ENCODE peak calls at places on chromosome 18, in four cellular contexts. One of them, this sample, is unnamed.

GRCh38 chr18:30160124-30160523 is 882.4 kb downstream of the DSC3 start:
- DNase-seq in cardiac muscle cell: no peak
- DNase-seq in right atrium auricular region: no peak
- DNase-seq in AG09309: no peak
- DNase-seq in this sample: no peak

GRCh38 chr18:69895081-69896047 is 52.3 kb downstream of the CD226 start:
- DNase-seq in cardiac muscle cell: no peak
- DNase-seq in right atrium auricular region: no peak
- DNase-seq in AG09309: no peak
- DNase-seq in this sample: no peak

GRCh38 chr18:63261029-63261428 is 58.5 kb downstream of the BCL2 start:
- DNase-seq in cardiac muscle cell: no peak
- DNase-seq in right atrium auricular region: no peak
- DNase-seq in AG09309: no peak
- DNase-seq in this sample: no peak

GRCh38 chr18:55287935-55288868 is 299.8 kb downstream of the TCF4 start:
- DNase-seq in cardiac muscle cell: no peak
- DNase-seq in right atrium auricular region: no peak
- DNase-seq in AG09309: no peak
- DNase-seq in this sample: no peak

GRCh38 chr18:25351773-25352628 is at the start of gene ZNF521:
- DNase-seq in cardiac muscle cell: peak; percentile 92
- DNase-seq in right atrium auricular region: peak; percentile 91
- DNase-seq in AG09309: peak; percentile 52
- DNase-seq in this sample: peak; percentile 60

GRCh38 chr18:3447035-3447894 is 2.7 kb upstream of the TGIF1 start:
- DNase-seq in cardiac muscle cell: peak; percentile 88
- DNase-seq in right atrium auricular region: peak; percentile 65
- DNase-seq in AG09309: no peak
- DNase-seq in this sample: no peak

GRCh38 chr18:48545690-48546365 is 7.0 kb downstream of the CTIF start:
- DNase-seq in cardiac muscle cell: peak; percentile 73
- DNase-seq in right atrium auricular region: peak; percentile 85
- DNase-seq in AG09309: peak; percentile 25
- DNase-seq in this sample: no peak

GRCh38 chr18:9849407-9849961 is 36.3 kb upstream of the TXNDC2 start:
- DNase-seq in cardiac muscle cell: peak; percentile 50
- DNase-seq in right atrium auricular region: peak; percentile 79
- DNase-seq in AG09309: no peak
- DNase-seq in this sample: no peak

GRCh38 chr18:79393626-79394401 is 1.9 kb upstream of the NFATC1 start:
- DNase-seq in cardiac muscle cell: peak; percentile 95
- DNase-seq in right atrium auricular region: peak; percentile 96
- DNase-seq in AG09309: no peak
- DNase-seq in this sample: no peak

GRCh38 chr18:3040881-3041280 is 27.9 kb upstream of the LPIN2 start:
- DNase-seq in cardiac muscle cell: no peak
- DNase-seq in right atrium auricular region: peak; percentile 52
- DNase-seq in AG09309: no peak
- DNase-seq in this sample: no peak

GRCh38 chr18:3463052-3463451 is 13.1 kb downstream of the TGIF1 start:
- DNase-seq in cardiac muscle cell: no peak
- DNase-seq in right atrium auricular region: no peak
- DNase-seq in AG09309: no peak
- DNase-seq in this sample: no peak

GRCh38 chr18:32167980-32168379 is 21.9 kb upstream of the MEP1B start:
- DNase-seq in cardiac muscle cell: no peak
- DNase-seq in right atrium auricular region: no peak
- DNase-seq in AG09309: no peak
- DNase-seq in this sample: no peak

GRCh38 chr18:8455661-8456614 is 153.3 kb upstream of the RAB12 start:
- DNase-seq in cardiac muscle cell: no peak
- DNase-seq in right atrium auricular region: no peak
- DNase-seq in AG09309: no peak
- DNase-seq in this sample: no peak

GRCh38 chr18:13726972-13727331 is 479 bp downstream of the RNMT start:
- DNase-seq in cardiac muscle cell: peak; percentile 64
- DNase-seq in right atrium auricular region: peak; percentile 72
- DNase-seq in AG09309: no peak
- DNase-seq in this sample: peak; percentile 44

DNA sequence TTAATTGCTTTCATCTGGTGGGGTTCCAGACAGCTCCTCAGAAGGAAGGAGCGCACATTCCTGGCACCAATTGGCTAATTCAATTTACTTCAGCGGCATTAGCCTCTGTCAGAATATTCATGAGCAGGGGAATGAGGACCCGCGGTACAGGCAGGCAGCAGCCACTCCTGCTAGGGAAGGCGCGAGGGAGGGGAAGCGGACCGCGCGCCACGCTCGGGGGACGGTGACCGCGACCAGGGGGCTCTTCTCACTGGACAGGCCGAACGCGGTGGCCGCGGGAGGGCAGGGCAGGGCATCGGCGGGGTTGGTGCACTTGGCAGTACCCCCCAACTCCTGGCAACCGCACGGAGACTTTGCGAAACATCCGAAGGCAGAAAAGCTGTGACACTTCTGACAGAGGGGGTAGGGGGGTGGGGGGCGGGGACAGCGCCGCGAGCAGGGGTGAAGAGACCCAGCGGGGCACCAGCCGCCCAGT is at the start of gene CDH20:
- DNase-seq in cardiac muscle cell: peak; percentile 5
- DNase-seq in right atrium auricular region: no peak
- DNase-seq in AG09309: no peak
- DNase-seq in this sample: no peak
- H3K4me3 ChIP-seq in cardiac muscle cell: peak within 1 kb of the TSS; percentile 45
- H3K4me3 ChIP-seq in right atrium auricular region: peak within 1 kb of the TSS; percentile 27
- H3K4me3 ChIP-seq in AG09309: peak within 1 kb of the TSS; percentile 60
- H3K4me3 ChIP-seq in this sample: no peak within 1 kb of the TSS

GRCh38 chr18:11379660-11380059 is 229.7 kb upstream of the SLC35G4 start:
- DNase-seq in cardiac muscle cell: no peak
- DNase-seq in right atrium auricular region: no peak
- DNase-seq in AG09309: no peak
- DNase-seq in this sample: no peak
- TF ChIP-seq CTCF in cardiac muscle cell: no peak
- TF ChIP-seq CTCF in right atrium auricular region: no peak
- TF ChIP-seq CTCF in AG09309: no peak
- TF ChIP-seq CTCF in this sample: no peak

GRCh38 chr18:74283646-74284045 is 8.1 kb downstream of the CYB5A start:
- DNase-seq in cardiac muscle cell: no peak
- DNase-seq in right atrium auricular region: no peak
- DNase-seq in AG09309: no peak
- DNase-seq in this sample: no peak
- H3K4me3 ChIP-seq in cardiac muscle cell: no peak overlapping the region
- H3K4me3 ChIP-seq in right atrium auricular region: no peak overlapping the region
- H3K4me3 ChIP-seq in AG09309: no peak overlapping the region
- H3K4me3 ChIP-seq in this sample: no peak overlapping the region

DNA sequence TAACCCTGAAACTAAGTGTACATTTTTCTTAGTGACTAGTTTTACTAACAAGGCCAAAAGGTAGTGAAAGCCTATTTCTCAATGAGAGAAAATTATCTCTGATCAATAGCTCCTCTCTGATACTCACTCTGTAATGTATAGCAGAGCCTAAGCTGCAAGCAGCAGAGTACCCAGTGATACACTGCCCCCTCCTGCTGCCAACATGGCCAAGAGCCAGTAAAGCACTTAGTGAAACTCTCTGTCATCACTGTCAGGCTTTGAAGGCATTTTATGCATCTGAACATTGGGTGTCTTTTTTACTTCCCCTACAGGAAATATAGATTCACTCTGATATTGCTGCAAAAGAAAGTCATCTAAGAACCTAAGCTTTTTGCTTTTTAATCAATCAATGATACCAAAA is 784.1 kb upstream of the CDH7 start:
- DNase-seq in cardiac muscle cell: no peak
- DNase-seq in right atrium auricular region: no peak
- DNase-seq in AG09309: no peak
- DNase-seq in this sample: no peak
- TF ChIP-seq CTCF in cardiac muscle cell: no peak
- TF ChIP-seq CTCF in right atrium auricular region: no peak
- TF ChIP-seq CTCF in AG09309: no peak
- TF ChIP-seq CTCF in this sample: no peak

This sample was measured in GM12865.